ENCODE peak calls at places on chromosomes 13 and 19, in seven cellular contexts. T, Y, N, X, P, Q and E are unnamed samples.
A peak's percentile ranks its signal among the peaks of the same experiment; 100 is the strongest.

GRCh38 chr13:21625366-21625765 is 21.4 kb upstream of the MICU2 start:
- DNase-seq in X (no peak), N (peak; percentile 52), T (no peak), P (no peak), Y (no peak), Q (no peak), E (no peak)

GRCh38 chr13:34025746-34026145 is 207.8 kb downstream of the RFC3 start:
- DNase-seq in Q (no peak), Y (no peak), P (no peak), X (no peak), N (peak; percentile 8), T (no peak), E (no peak)

GRCh38 chr13:75468098-75468497 is 13.9 kb downstream of the TBC1D4 start:
- DNase-seq in X (no peak), N (peak; percentile 53), Y (no peak), Q (no peak), P (no peak), T (no peak), E (no peak)

GRCh38 chr13:34654682-34655081 is 287.4 kb upstream of the NBEA start:
- DNase-seq in P (no peak), N (no peak), X (no peak), Q (no peak), T (no peak), Y (no peak), E (no peak)

GRCh38 chr19:18541992-18542935 is 1.1 kb downstream of the FKBP8 start:
- DNase-seq in T (no peak), N (no peak), P (no peak), Y (no peak), X (no peak), Q (no peak), E (no peak)

GRCh38 chr19:3316132-3316648 is 50.2 kb upstream of the NFIC start:
- DNase-seq in Q (no peak), N (no peak), T (no peak), P (no peak), Y (no peak), X (no peak), E (no peak)

GRCh38 chr13:111066544-111066943 is 48.6 kb upstream of the ARHGEF7 start:
- DNase-seq in P (no peak), Y (no peak), T (peak; percentile 80), X (no peak), Q (no peak), N (no peak), E (no peak)

GRCh38 chr13:76329004-76329403 is 557.2 kb downstream of the KCTD12 start:
- DNase-seq in Y (no peak), Q (no peak), T (no peak), N (no peak), P (no peak), X (no peak), E (no peak)

GRCh38 chr13:35349673-35350278 is 126.7 kb downstream of the MAB21L1 start:
- DNase-seq in T (no peak), P (no peak), Y (peak; percentile 52), X (no peak), N (no peak), Q (no peak), E (no peak)

GRCh38 chr13:85436029-85436428 is 363.2 kb downstream of the SLITRK6 start:
- DNase-seq in P (no peak), Y (no peak), X (no peak), T (no peak), N (no peak), Q (no peak), E (no peak)

GRCh38 chr13:41034382-41034781 is 15.3 kb upstream of the ELF1 start:
- DNase-seq in T (no peak), Q (no peak), X (no peak), N (no peak), P (no peak), Y (no peak), E (no peak)

GRCh38 chr13:98267080-98267912 is 90.2 kb upstream of the RNF113B start:
- DNase-seq in T (no peak), Q (no peak), P (peak; percentile 78), N (peak; percentile 79), Y (peak; percentile 33), X (no peak), E (peak; percentile 60)

GRCh38 chr19:52898101-52898500 is 666 bp upstream of the ZNF320 start:
- DNase-seq in N (no peak), Q (no peak), X (no peak), T (peak; percentile 34), P (no peak), Y (no peak), E (no peak)

GRCh38 chr13:35953537-35954206 is 177.5 kb downstream of the DCLK1 start:
- DNase-seq in P (no peak), Y (no peak), Q (peak; percentile 92), N (peak; percentile 94), X (no peak), T (peak; percentile 84), E (peak; percentile 38)

GRCh38 chr13:52924241-52925148 is 76.1 kb upstream of the PCDH8 start:
- DNase-seq in Y (no peak), Q (no peak), N (no peak), T (no peak), P (no peak), X (no peak), E (no peak)

GRCh38 chr13:91482427-91482826 is 84.0 kb downstream of the GPC5 start:
- DNase-seq in Y (no peak), X (no peak), Q (no peak), P (no peak), T (no peak), N (no peak), E (no peak)

DNA sequence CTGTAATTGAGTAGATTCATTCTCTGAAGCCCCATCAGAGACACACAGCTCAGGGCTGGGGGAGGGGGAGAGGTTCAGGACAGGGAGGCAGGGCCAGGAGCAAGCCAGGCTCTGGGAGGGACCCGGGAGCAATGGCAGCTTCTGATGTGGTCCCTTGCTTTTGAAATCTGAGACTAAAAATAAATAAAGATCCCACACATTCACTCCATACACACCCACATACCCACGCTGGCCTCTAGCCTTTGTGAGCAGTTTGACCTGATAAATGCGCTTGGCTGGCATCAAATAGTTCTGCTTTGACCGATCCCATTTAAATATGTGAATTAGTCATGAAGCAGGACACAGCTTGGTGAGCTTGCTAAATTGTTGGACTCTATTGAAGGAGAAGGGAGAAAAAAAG is 32.9 kb downstream of the GSX1 start:
- DNase-seq in Y (no peak), N (no peak), P (no peak), T (no peak), Q (no peak), X (no peak), E (no peak)
- H3K27me3 ChIP-seq in Y (peaks cover 2% of the 10 kb centered on the region), N (peaks cover 35% of the 10 kb centered on the region), P (peaks cover 20% of the 10 kb centered on the region), T (no peaks in the 10 kb centered on the region), Q (peaks cover 26% of the 10 kb centered on the region), X (no peaks in the 10 kb centered on the region), E (peaks cover 22% of the 10 kb centered on the region)

GRCh38 chr19:49846408-49846807 is 4.6 kb upstream of the PTOV1 start:
- DNase-seq in N (no peak), Y (no peak), T (no peak), Q (no peak), P (no peak), X (no peak), E (no peak)

GRCh38 chr19:49848938-49849337 is 2.0 kb upstream of the PTOV1 start:
- DNase-seq in Q (no peak), Y (peak; percentile 32), P (no peak), N (no peak), X (no peak), T (no peak), E (no peak)

GRCh38 chr19:49849433-49850220 is 1.3 kb upstream of the PTOV1 start:
- DNase-seq in N (no peak), Y (no peak), Q (no peak), P (no peak), X (no peak), T (no peak), E (no peak)

GRCh38 chr19:49850221-49850486 is 805 bp upstream of the PTOV1 start:
- DNase-seq in T (peak; percentile 48), Y (no peak), X (no peak), N (no peak), Q (peak; percentile 35), P (no peak), E (no peak)

DNA sequence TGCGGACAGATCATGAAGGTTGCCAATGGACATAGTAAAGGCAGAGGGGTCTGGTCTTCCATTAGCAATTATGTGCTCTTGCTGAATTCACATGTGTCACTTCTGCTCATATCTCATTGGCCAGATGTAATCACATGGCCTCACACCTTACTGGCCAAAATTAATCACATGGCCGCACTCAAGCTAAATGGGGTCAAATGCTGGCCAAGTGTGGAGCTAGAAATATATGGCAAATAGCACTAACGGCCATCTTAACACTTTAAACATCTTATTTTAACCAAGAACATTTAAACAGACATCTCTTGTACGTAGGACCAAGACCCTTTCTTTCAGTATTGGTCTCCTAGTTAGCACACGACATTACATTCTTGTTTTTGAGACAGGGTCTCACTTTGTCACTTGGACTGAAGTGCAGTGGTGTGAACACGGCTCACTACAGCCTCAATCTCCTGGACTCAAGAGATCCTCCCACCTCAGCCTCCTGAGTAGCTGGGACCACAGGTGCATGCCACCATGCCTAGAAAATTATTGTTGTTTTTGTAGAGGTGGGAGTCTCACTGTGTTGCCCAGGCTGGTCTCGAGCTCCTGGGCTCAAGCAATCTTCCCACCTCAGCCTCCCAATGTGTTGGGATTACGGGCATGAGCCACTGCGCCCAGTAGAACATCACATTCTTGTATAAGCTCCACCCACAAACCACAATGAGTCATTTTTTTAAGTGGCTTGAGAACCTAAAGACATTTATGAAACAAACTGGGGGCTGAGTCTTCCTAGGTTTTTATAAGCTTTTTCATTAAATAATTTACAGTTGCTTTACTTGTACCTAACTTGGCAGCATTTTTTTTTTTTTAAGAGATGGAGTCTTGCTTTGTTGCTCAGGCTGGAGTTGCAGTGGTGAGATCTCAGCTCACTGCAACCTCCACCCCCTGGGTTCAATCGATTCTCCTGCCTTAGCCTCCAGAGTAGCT is 2.9 kb upstream of the PTOV1 start:
- DNase-seq in P (no peak), Y (no peak), N (peak; percentile 91), Q (no peak), X (no peak), T (no peak), E (no peak)
- TF ChIP-seq POLR2A in P (no peak), Y (no peak), N (no peak), Q (no peak), X (no peak), T (no peak), E (no peak)

DNA sequence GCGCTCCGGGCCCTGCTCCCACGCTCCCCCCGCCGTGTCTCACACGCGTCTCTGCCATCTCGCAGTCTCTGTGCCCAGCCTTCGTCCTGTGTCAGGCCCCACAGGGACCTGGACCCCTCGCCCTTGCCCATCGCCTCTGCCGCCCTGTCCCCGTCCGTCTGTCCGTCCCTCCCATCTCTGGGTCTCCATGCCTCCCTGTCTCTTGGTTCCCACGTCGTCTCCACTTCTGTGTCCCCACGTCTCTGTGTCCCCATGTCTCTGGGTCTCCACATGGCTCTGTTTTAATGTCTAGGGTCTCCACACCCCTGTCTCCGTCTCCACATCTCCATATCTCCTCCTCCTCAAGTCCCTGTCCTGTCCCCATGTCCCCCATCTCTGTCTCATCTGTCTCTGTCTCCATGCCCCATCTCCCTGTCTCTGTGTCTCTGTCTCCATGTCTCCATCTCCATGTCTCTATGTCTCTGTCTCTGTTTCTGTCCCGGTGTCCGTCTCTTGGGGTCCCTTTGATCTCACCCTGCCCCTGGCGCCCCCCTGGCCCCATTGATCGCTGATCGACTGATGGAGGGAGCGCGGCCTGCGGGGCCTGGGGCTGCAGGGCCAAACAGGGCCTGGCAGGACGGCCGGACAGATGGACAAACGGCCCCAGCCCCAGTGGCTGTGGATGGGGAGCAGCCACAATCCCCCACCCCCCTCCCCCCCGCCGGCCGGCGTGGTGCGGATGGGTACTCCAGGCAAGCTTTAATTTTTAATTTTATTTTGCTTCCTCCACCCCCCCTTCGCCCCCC is 12.8 kb downstream of the ERFL start:
- DNase-seq in T (no peak), X (no peak), N (no peak), Y (no peak), Q (no peak), P (no peak), E (no peak)
- H3K27me3 ChIP-seq in T (peaks cover 3% of the 10 kb centered on the region), X (no peaks in the 10 kb centered on the region), N (peaks cover 83% of the 10 kb centered on the region), Y (peaks cover 4% of the 10 kb centered on the region), Q (peaks cover 43% of the 10 kb centered on the region), P (no peaks in the 10 kb centered on the region), E (peaks cover 7% of the 10 kb centered on the region)

GRCh38 chr13:113365551-113365971 is 1.6 kb upstream of the GRTP1 start:
- DNase-seq in N (no peak), Q (no peak), X (no peak), T (peak; percentile 47), Y (no peak), P (no peak), E (peak; percentile 15)
- TF ChIP-seq POLR2A in N (no peak), Q (no peak), X (no peak), T (no peak), Y (no peak), P (no peak), E (no peak)